ENCODE peak calls at places on chromosomes 1 and 21, in ten cellular contexts. L, F, N, Z, E, W, J, Q, D and B are unnamed samples.
A peak's percentile ranks its signal among the peaks of the same experiment; 100 is the strongest.

GRCh38 chr1:201332021-201332420 is 45.5 kb downstream of the TNNT2 start:
- DNase-seq in J (no peak), F (no peak), W (no peak), E (no peak), L (no peak), Z (no peak), Q (no peak), D (no peak), N (no peak), B (no peak)

GRCh38 chr1:204647114-204647804 is 38.3 kb downstream of the LRRN2 start:
- DNase-seq in W (no peak), J (peak; percentile 48), F (peak; percentile 86), E (no peak), Z (peak; percentile 92), Q (no peak), D (no peak), L (peak; percentile 74), N (no peak), B (no peak)

GRCh38 chr1:115829023-115829674 is 11.8 kb downstream of the NHLH2 start:
- DNase-seq in D (no peak), F (peak; percentile 22), J (no peak), E (no peak), W (no peak), N (no peak), L (peak; percentile 74), Z (peak; percentile 21), Q (no peak), B (no peak)

GRCh38 chr1:28898267-28898955 is 16.0 kb upstream of the EPB41 start:
- DNase-seq in L (no peak), W (peak; percentile 30), Q (no peak), J (no peak), N (peak; percentile 65), E (no peak), F (no peak), D (no peak), Z (no peak), B (no peak)

GRCh38 chr1:151166506-151166956 is 587 bp downstream of the SCNM1 start:
- DNase-seq in L (peak; percentile 54), D (no peak), Z (no peak), E (no peak), Q (no peak), J (no peak), F (peak; percentile 36), N (no peak), W (peak; percentile 80), B (no peak)

GRCh38 chr1:38194486-38194885 is 147.9 kb upstream of the POU3F1 start:
- DNase-seq in E (no peak), W (no peak), D (no peak), J (no peak), Z (no peak), L (no peak), N (no peak), F (no peak), Q (no peak), B (peak; percentile 88)

GRCh38 chr1:91498498-91499245 is 2.0 kb upstream of the CDC7 start:
- DNase-seq in F (no peak), W (no peak), J (no peak), D (no peak), Z (no peak), Q (no peak), E (no peak), L (no peak), N (no peak), B (no peak)

GRCh38 chr1:161427733-161428516 is 60.2 kb upstream of the CFAP126 start:
- DNase-seq in W (peak; percentile 38), Q (no peak), F (peak; percentile 82), D (no peak), Z (peak; percentile 81), L (peak; percentile 63), N (no peak), J (no peak), E (no peak), B (no peak)

GRCh38 chr1:211606327-211606913 is 27.5 kb upstream of the SLC30A1 start:
- DNase-seq in E (no peak), L (no peak), W (peak; percentile 86), F (no peak), J (no peak), N (no peak), Z (peak; percentile 90), Q (no peak), D (no peak), B (no peak)

GRCh38 chr1:75438355-75438754 is 172.6 kb downstream of the SLC44A5 start:
- DNase-seq in L (no peak), F (no peak), E (no peak), D (no peak), J (no peak), W (no peak), Q (no peak), Z (no peak), N (no peak), B (no peak)

GRCh38 chr1:21721271-21721985 is 52.3 kb upstream of the RAP1GAP start:
- DNase-seq in W (no peak), L (no peak), F (no peak), E (no peak), Q (no peak), D (no peak), N (no peak), Z (no peak), J (no peak), B (no peak)

GRCh38 chr1:170305777-170306299 is 160.1 kb downstream of the NTMT2 start:
- DNase-seq in F (no peak), L (no peak), W (no peak), Z (no peak), N (no peak), D (no peak), Q (no peak), E (no peak), J (no peak), B (no peak)

GRCh38 chr1:230080834-230081233 is 13.8 kb downstream of the GALNT2 start:
- DNase-seq in Q (peak; percentile 72), J (no peak), F (no peak), L (no peak), E (no peak), W (no peak), N (no peak), Z (no peak), D (no peak), B (no peak)

GRCh38 chr1:98940680-98941079 is 64.0 kb downstream of the PLPPR5 start:
- DNase-seq in N (no peak), J (no peak), E (no peak), Z (peak; percentile 1), L (no peak), D (no peak), F (no peak), Q (no peak), W (no peak), B (no peak)

GRCh38 chr1:31507221-31507620 is 69.1 kb upstream of the TINAGL1 start:
- DNase-seq in Z (no peak), J (no peak), Q (no peak), E (no peak), N (no peak), F (no peak), W (no peak), L (no peak), D (peak; percentile 29), B (no peak)
- H3K4me1 ChIP-seq in Z (no peaks in the 10 kb centered on the region), J (peaks cover 14% of the 10 kb centered on the region), Q (no peaks in the 10 kb centered on the region), E (no peaks in the 10 kb centered on the region), N (no peaks in the 10 kb centered on the region), F (peaks cover 11% of the 10 kb centered on the region), W (no peaks in the 10 kb centered on the region), L (peaks cover 32% of the 10 kb centered on the region), D (no peaks in the 10 kb centered on the region), B (no peaks in the 10 kb centered on the region)

GRCh38 chr1:2955652-2956051 is 65.6 kb upstream of the ACTRT2 start:
- DNase-seq in W (no peak), D (no peak), F (no peak), J (no peak), E (no peak), L (no peak), Q (no peak), N (no peak), Z (no peak), B (no peak)
- H3K9me3 ChIP-seq in W (peaks cover 15% of the 10 kb centered on the region), D (no peaks in the 10 kb centered on the region), F (peaks cover 5% of the 10 kb centered on the region), J (peaks cover 22% of the 10 kb centered on the region), E (no peaks in the 10 kb centered on the region), L (peaks cover 5% of the 10 kb centered on the region), Q (peaks cover 33% of the 10 kb centered on the region), N (no peaks in the 10 kb centered on the region), Z (no peaks in the 10 kb centered on the region), B (no peaks in the 10 kb centered on the region)

GRCh38 chr21:31124005-31124404 is 85.7 kb upstream of the KRTAP19-8 start:
- DNase-seq in D (no peak), Z (no peak), E (no peak), N (no peak), J (no peak), F (no peak), L (no peak), W (peak; percentile 84), Q (no peak), B (no peak)
- H3K4me1 ChIP-seq in D (no peaks in the 10 kb centered on the region), Z (no peaks in the 10 kb centered on the region), E (peaks cover 14% of the 10 kb centered on the region), N (no peaks in the 10 kb centered on the region), J (no peaks in the 10 kb centered on the region), F (no peaks in the 10 kb centered on the region), L (no peaks in the 10 kb centered on the region), W (peaks cover 15% of the 10 kb centered on the region), Q (no peaks in the 10 kb centered on the region), B (no peaks in the 10 kb centered on the region)

GRCh38 chr1:231265379-231265778 is 24.4 kb downstream of the GNPAT start:
- DNase-seq in E (no peak), W (no peak), Q (no peak), N (no peak), F (no peak), D (no peak), L (no peak), Z (no peak), J (no peak), B (no peak)

GRCh38 chr1:231260351-231260750 is 19.3 kb downstream of the GNPAT start:
- DNase-seq in D (no peak), Q (no peak), W (no peak), N (no peak), L (no peak), F (no peak), Z (no peak), E (no peak), J (no peak), B (no peak)

GRCh38 chr1:231266811-231267322 is 25.9 kb downstream of the GNPAT start:
- DNase-seq in L (no peak), Q (no peak), D (no peak), N (no peak), Z (no peak), J (no peak), E (no peak), W (no peak), F (no peak), B (no peak)

DNA sequence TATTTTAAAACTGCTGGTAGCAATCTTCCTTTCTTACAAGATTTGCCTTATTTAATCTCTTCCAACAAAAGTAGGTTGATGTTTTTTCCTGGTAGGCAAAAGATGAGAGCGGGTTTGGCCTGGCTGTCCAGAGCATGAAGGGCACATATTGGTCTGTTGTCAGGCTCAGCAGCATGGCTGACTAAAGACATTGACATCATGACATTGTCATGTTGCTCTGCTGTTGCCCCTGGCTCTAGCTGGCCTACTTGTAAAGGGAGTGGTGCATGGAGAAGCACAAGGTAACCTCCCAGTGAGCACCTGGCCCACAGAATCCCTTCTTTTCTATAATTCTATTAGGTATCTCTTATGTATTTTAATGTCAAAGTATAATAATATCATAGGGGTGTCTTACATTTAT is 23.6 kb downstream of the GNPAT start:
- DNase-seq in J (no peak), Q (no peak), F (no peak), L (no peak), N (no peak), Z (no peak), W (no peak), D (no peak), E (no peak), B (no peak)
- H3K9me3 ChIP-seq in J (no peaks in the 10 kb centered on the region), Q (no peaks in the 10 kb centered on the region), F (peaks cover 40% of the 10 kb centered on the region), L (no peaks in the 10 kb centered on the region), N (no peaks in the 10 kb centered on the region), Z (no peaks in the 10 kb centered on the region), W (no peaks in the 10 kb centered on the region), D (no peaks in the 10 kb centered on the region), E (no peaks in the 10 kb centered on the region), B (no peaks in the 10 kb centered on the region)